ENCODE peak calls at places on chromosomes 5 and 9, in four cellular contexts. M is SK-N-SH, J is WTC11, R is GM12878. U is an unnamed sample.
A peak's percentile ranks its signal among the peaks of the same experiment; 100 is the strongest.

GRCh38 chr9:126148994-126149393 is 177.6 kb upstream of the MVB12B start:
- DNase-seq in M (no peak), J (no peak), R (no peak), U (no peak)

GRCh38 chr5:7869474-7870136 is 657 bp downstream of the MTRR start:
- DNase-seq in M (peak; percentile 63), J (no peak), R (no peak), U (no peak)

GRCh38 chr5:78813286-78813685 is 164.7 kb upstream of the LHFPL2 start:
- DNase-seq in M (no peak), J (no peak), R (no peak), U (no peak)

GRCh38 chr5:143448518-143448917 is 45.0 kb upstream of the NR3C1 start:
- DNase-seq in M (no peak), J (no peak), R (no peak), U (no peak)

GRCh38 chr5:100708625-100709171 is 173.5 kb downstream of the FAM174A start:
- DNase-seq in M (no peak), J (no peak), R (no peak), U (no peak)

GRCh38 chr5:141709704-141710267 is 27.8 kb upstream of the ARAP3 start:
- DNase-seq in M (no peak), J (no peak), R (no peak), U (no peak)

GRCh38 chr5:80192507-80193241 is 63.2 kb downstream of the SERINC5 start:
- DNase-seq in M (no peak), J (no peak), R (no peak), U (no peak)

GRCh38 chr5:82307431-82307830 is 29.3 kb upstream of the RPS23 start:
- DNase-seq in M (no peak), J (no peak), R (no peak), U (no peak)

GRCh38 chr5:157198277-157199058 is 17.8 kb downstream of the ITK start:
- DNase-seq in M (no peak), J (no peak), R (no peak), U (no peak)

GRCh38 chr5:163489055-163489744 is 16.2 kb upstream of the MAT2B start:
- DNase-seq in M (no peak), J (peak; percentile 60), R (no peak), U (no peak)

GRCh38 chr5:81486711-81487110 is 92.8 kb upstream of the ACOT12 start:
- DNase-seq in M (peak; percentile 53), J (no peak), R (no peak), U (no peak)

GRCh38 chr5:13972029-13972428 is 27.5 kb upstream of the DNAH5 start:
- DNase-seq in M (no peak), J (no peak), R (no peak), U (no peak)

GRCh38 chr5:38613992-38614836 is 57.8 kb upstream of the LIFR start:
- DNase-seq in M (no peak), J (no peak), R (no peak), U (no peak)

GRCh38 chr5:128869970-128870747 is 95.1 kb upstream of the SLC27A6 start:
- DNase-seq in M (no peak), J (no peak), R (no peak), U (no peak)

GRCh38 chr5:127518319-127518621 is 830 bp downstream of the PRRC1 start:
- DNase-seq in M (no peak), J (no peak), R (peak; percentile 23), U (no peak)

GRCh38 chr9:4297151-4297794 is 2.6 kb downstream of the GLIS3 start:
- DNase-seq in M (peak; percentile 54), J (peak; percentile 67), R (no peak), U (peak; percentile 36)

GRCh38 chr9:2150338-2150737 is 135.2 kb downstream of the SMARCA2 start:
- DNase-seq in M (no peak), J (no peak), R (no peak), U (no peak)

GRCh38 chr9:121709798-121710197 is 58.4 kb downstream of the DAB2IP start:
- DNase-seq in M (no peak), J (no peak), R (no peak), U (no peak)

GRCh38 chr9:96048954-96049831 is 173.7 kb downstream of the ERCC6L2 start:
- DNase-seq in M (no peak), J (no peak), R (no peak), U (no peak)

GRCh38 chr5:74326571-74327338 is 313.8 kb downstream of the ENC1 start:
- DNase-seq in M (no peak), J (no peak), R (peak; percentile 92), U (no peak)

GRCh38 chr5:143896981-143897380 is 85.0 kb downstream of the HMHB1 start:
- DNase-seq in M (no peak), J (no peak), R (no peak), U (no peak)

GRCh38 chr9:99819123-99819483 is 2.6 kb upstream of the NR4A3 start:
- DNase-seq in M (no peak), J (no peak), R (no peak), U (no peak)

GRCh38 chr5:80141147-80141671 is 106.1 kb downstream of the THBS4 start:
- DNase-seq in M (peak; percentile 24), J (peak; percentile 72), R (no peak), U (no peak)

GRCh38 chr9:114432323-114433067 is 44.7 kb upstream of the AKNA start:
- DNase-seq in M (no peak), J (no peak), R (no peak), U (no peak)

GRCh38 chr5:138096997-138097828 is 13.4 kb downstream of the WNT8A start:
- DNase-seq in M (no peak), J (no peak), R (no peak), U (no peak)

GRCh38 chr5:73918791-73919221 is 292.8 kb downstream of the ARHGEF28 start:
- DNase-seq in M (no peak), J (no peak), R (no peak), U (no peak)

GRCh38 chr9:9563817-9564216 is 1049.0 kb downstream of the PTPRD start:
- DNase-seq in M (no peak), J (no peak), R (no peak), U (no peak)

GRCh38 chr5:178627259-178627598 is 379 bp upstream of the CLK4 start:
- DNase-seq in M (no peak), J (no peak), R (no peak), U (no peak)

GRCh38 chr5:16737173-16737572 is 120.4 kb upstream of the RETREG1 start:
- DNase-seq in M (no peak), J (no peak), R (no peak), U (no peak)

GRCh38 chr5:150492621-150493020 is 15.3 kb upstream of the NDST1 start:
- DNase-seq in M (no peak), J (no peak), R (no peak), U (no peak)

GRCh38 chr9:26243722-26244121 is 565.5 kb upstream of the TUSC1 start:
- DNase-seq in M (no peak), J (no peak), R (no peak), U (no peak)

GRCh38 chr5:27020965-27021364 is 17.4 kb downstream of the CDH9 start:
- DNase-seq in M (no peak), J (no peak), R (no peak), U (no peak)

GRCh38 chr5:94577466-94578245 is 40.7 kb downstream of the KIAA0825 start:
- DNase-seq in M (no peak), J (no peak), R (peak; percentile 45), U (no peak)

GRCh38 chr9:37036237-37037136 is 2.4 kb upstream of the PAX5 start:
- DNase-seq in M (peak; percentile 72), J (peak; percentile 59), R (no peak), U (no peak)

GRCh38 chr9:134182554-134183219 is 18.3 kb upstream of the RNU6ATAC start:
- DNase-seq in M (no peak), J (no peak), R (no peak), U (no peak)

GRCh38 chr9:90641090-90641489 is 1.5 kb downstream of the DIRAS2 start:
- DNase-seq in M (no peak), J (no peak), R (no peak), U (no peak)

GRCh38 chr5:71769265-71769664 is 50.2 kb downstream of the CARTPT start:
- DNase-seq in M (no peak), J (no peak), R (no peak), U (no peak)

GRCh38 chr9:108707120-108707519 is 148.7 kb downstream of the ACTL7B start:
- DNase-seq in M (no peak), J (no peak), R (no peak), U (no peak)

GRCh38 chr9:108709922-108710321 is 145.9 kb downstream of the ACTL7B start:
- DNase-seq in M (no peak), J (no peak), R (no peak), U (no peak)

GRCh38 chr9:108710424-108710823 is 145.4 kb downstream of the ACTL7B start:
- DNase-seq in M (no peak), J (no peak), R (no peak), U (no peak)

GRCh38 chr9:108708448-108708847 is 147.3 kb downstream of the ACTL7B start:
- DNase-seq in M (no peak), J (no peak), R (no peak), U (no peak)

DNA sequence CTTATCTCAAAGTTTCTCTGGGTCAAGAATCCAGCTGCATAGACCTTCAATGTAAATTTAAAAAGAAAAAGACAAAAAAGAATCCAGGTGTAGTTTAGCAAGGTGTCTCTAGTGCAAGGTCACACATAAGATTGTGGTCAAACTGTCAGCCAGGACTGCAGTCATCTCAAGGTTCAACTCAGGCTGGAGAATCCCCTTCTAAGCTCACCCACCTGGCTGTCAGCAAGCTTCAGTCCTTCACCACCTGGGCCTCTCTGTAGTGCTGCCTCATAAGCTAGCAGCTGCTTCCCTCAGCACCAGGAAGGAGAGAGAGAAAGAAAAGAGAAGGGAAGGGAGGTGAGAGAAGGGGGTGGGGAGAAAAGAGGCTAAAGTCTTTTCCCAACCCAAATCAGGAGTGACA is 146.7 kb downstream of the ACTL7B start:
- DNase-seq in M (no peak), J (no peak), R (no peak), U (no peak)
- TF ChIP-seq USF1 in M (no peak), J (no peak), R (no peak), U (no peak)

GRCh38 chr9:117413346-117414219 is 1.3 kb downstream of the ASTN2 start:
- DNase-seq in M (peak; percentile 82), J (peak; percentile 65), R (no peak), U (no peak)
- TF ChIP-seq USF1 in M (no peak), J (no peak), R (no peak), U (no peak)

GRCh38 chr9:91847576-91847975 is 102.5 kb downstream of the ROR2 start:
- DNase-seq in M (peak; percentile 44), J (no peak), R (no peak), U (no peak)
- TF ChIP-seq USF1 in M (no peak), J (no peak), R (no peak), U (no peak)

DNA sequence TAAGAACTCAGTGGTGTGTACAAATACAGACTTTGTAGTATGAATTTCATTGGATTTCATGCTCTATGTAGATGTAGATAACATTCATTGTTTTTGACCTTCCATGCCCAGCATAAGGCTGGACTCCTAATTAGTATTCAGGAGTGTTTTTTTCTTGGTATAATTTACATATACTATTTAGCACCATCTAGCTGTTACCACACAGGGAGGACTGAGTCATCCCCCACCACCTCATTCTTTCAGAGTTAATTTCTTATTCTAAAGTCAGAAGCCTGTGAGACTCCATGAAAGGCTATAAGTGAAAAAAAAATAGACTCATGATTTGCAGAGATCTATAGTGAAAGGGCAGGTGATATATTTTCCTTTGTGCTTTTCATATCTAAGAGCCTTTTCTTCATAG is 555.0 kb downstream of the PRR16 start:
- DNase-seq in M (no peak), J (no peak), R (no peak), U (no peak)
- TF ChIP-seq USF1 in M (no peak), J (no peak), R (no peak), U (no peak)

U was measured in K562.